ENCODE peak calls at places on chromosomes 7 and 10, in eight cellular contexts. Z is HepG2, M is HCT116, D is K562, F is endothelial cell of umbilical vein, B is H1, V is SK-N-SH, O is GM12878. A is an unnamed sample.
A peak's percentile ranks its signal among the peaks of the same experiment; 100 is the strongest.

GRCh38 chr10:95360122-95360715 is 69.4 kb upstream of the PDLIM1 start:
- DNase-seq in Z (no peak), M (no peak), D (peak; percentile 28), F (peak; percentile 28), B (no peak), V (no peak), O (no peak), A (no peak)

GRCh38 chr10:95832216-95833037 is 75.3 kb upstream of the CC2D2B start:
- DNase-seq in Z (no peak), M (no peak), D (no peak), F (no peak), B (no peak), V (no peak), O (peak; percentile 99), A (no peak)

GRCh38 chr10:94602729-94603515 is 57.3 kb downstream of the HELLS start:
- DNase-seq in Z (no peak), M (no peak), D (no peak), F (peak; percentile 89), B (no peak), V (no peak), O (no peak), A (no peak)

GRCh38 chr10:25865267-25865666 is 68.8 kb upstream of the MYO3A start:
- DNase-seq in Z (no peak), M (no peak), D (no peak), F (no peak), B (no peak), V (no peak), O (no peak), A (no peak)

GRCh38 chr7:30255096-30255769 is 29.2 kb upstream of the ZNRF2 start:
- DNase-seq in Z (peak; percentile 98), M (no peak), D (no peak), F (no peak), B (no peak), V (no peak), O (no peak), A (no peak)

GRCh38 chr7:158411232-158411950 is 176.2 kb downstream of the PTPRN2 start:
- DNase-seq in Z (no peak), M (no peak), D (no peak), F (no peak), B (no peak), V (no peak), O (no peak), A (no peak)

GRCh38 chr10:66234872-66235271 is 691.0 kb upstream of the LRRTM3 start:
- DNase-seq in Z (no peak), M (no peak), D (no peak), F (no peak), B (no peak), V (no peak), O (no peak), A (no peak)

GRCh38 chr7:4144801-4145470 is 537.2 kb upstream of the FOXK1 start:
- DNase-seq in Z (no peak), M (no peak), D (no peak), F (peak; percentile 2), B (no peak), V (peak; percentile 97), O (no peak), A (no peak)

GRCh38 chr7:117110480-117111315 is 157.4 kb downstream of the ST7 start:
- DNase-seq in Z (no peak), M (no peak), D (no peak), F (peak; percentile 80), B (no peak), V (peak; percentile 80), O (peak; percentile 70), A (no peak)

GRCh38 chr10:89830623-89831022 is 129.2 kb downstream of the KIF20B start:
- DNase-seq in Z (no peak), M (no peak), D (no peak), F (no peak), B (no peak), V (no peak), O (no peak), A (no peak)

GRCh38 chr7:151454306-151454705 is 14.4 kb upstream of the CRYGN start:
- DNase-seq in Z (no peak), M (no peak), D (no peak), F (no peak), B (no peak), V (no peak), O (no peak), A (no peak)

GRCh38 chr10:88979153-88979562 is 11.4 kb upstream of the FAS start:
- DNase-seq in Z (no peak), M (no peak), D (no peak), F (no peak), B (no peak), V (no peak), O (no peak), A (no peak)

GRCh38 chr7:95737828-95738505 is 34.4 kb upstream of the DYNC1I1 start:
- DNase-seq in Z (no peak), M (no peak), D (no peak), F (no peak), B (no peak), V (no peak), O (no peak), A (no peak)

GRCh38 chr10:114206902-114207301 is 27.7 kb downstream of the TDRD1 start:
- DNase-seq in Z (no peak), M (no peak), D (no peak), F (no peak), B (no peak), V (no peak), O (no peak), A (no peak)

GRCh38 chr7:131383417-131383816 is 55.7 kb downstream of the MKLN1 start:
- DNase-seq in Z (no peak), M (no peak), D (no peak), F (peak; percentile 37), B (no peak), V (no peak), O (no peak), A (no peak)

GRCh38 chr7:128221929-128222403 is 19.1 kb upstream of the LEP start:
- DNase-seq in Z (no peak), M (peak; percentile 47), D (peak; percentile 69), F (no peak), B (no peak), V (peak; percentile 69), O (no peak), A (no peak)

GRCh38 chr7:7907306-7907705 is 61.3 kb upstream of the GLCCI1 start:
- DNase-seq in Z (no peak), M (no peak), D (no peak), F (no peak), B (no peak), V (no peak), O (no peak), A (no peak)

GRCh38 chr7:77455334-77455733 is 39.2 kb upstream of the GSAP start:
- DNase-seq in Z (peak; percentile 60), M (no peak), D (no peak), F (peak; percentile 60), B (no peak), V (no peak), O (no peak), A (no peak)

GRCh38 chr10:47374611-47375536 is 9.2 kb downstream of the ZNF488 start:
- DNase-seq in Z (no peak), M (no peak), D (no peak), F (no peak), B (no peak), V (no peak), O (no peak), A (no peak)

GRCh38 chr10:102627446-102628293 is 16.6 kb upstream of the TRIM8 start:
- DNase-seq in Z (peak; percentile 49), M (no peak), D (no peak), F (peak; percentile 81), B (peak; percentile 62), V (peak; percentile 71), O (no peak), A (no peak)

GRCh38 chr10:133357293-133358151 is at the start of gene FUOM:
- DNase-seq in Z (peak; percentile 79), M (peak; percentile 7), D (peak; percentile 88), F (peak; percentile 52), B (peak; percentile 67), V (peak; percentile 99), O (no peak), A (no peak)

GRCh38 chr10:119633538-119634218 is 17.5 kb upstream of the BAG3 start:
- DNase-seq in Z (no peak), M (no peak), D (no peak), F (no peak), B (no peak), V (no peak), O (no peak), A (no peak)

GRCh38 chr10:43251664-43252165 is 15.2 kb downstream of the RASGEF1A start:
- DNase-seq in Z (no peak), M (no peak), D (no peak), F (no peak), B (no peak), V (peak; percentile 21), O (no peak), A (no peak)

GRCh38 chr7:25565949-25566348 is 337.7 kb upstream of the NPVF start:
- DNase-seq in Z (peak; percentile 50), M (peak; percentile 44), D (peak; percentile 63), F (peak; percentile 88), B (peak; percentile 27), V (peak; percentile 54), O (no peak), A (peak; percentile 37)
- TF ChIP-seq POLR2AphosphoS5 in Z (no peak), M (no peak), D (no peak), F (no peak), B (no peak), V (no peak), O (no peak), A (no peak)

DNA sequence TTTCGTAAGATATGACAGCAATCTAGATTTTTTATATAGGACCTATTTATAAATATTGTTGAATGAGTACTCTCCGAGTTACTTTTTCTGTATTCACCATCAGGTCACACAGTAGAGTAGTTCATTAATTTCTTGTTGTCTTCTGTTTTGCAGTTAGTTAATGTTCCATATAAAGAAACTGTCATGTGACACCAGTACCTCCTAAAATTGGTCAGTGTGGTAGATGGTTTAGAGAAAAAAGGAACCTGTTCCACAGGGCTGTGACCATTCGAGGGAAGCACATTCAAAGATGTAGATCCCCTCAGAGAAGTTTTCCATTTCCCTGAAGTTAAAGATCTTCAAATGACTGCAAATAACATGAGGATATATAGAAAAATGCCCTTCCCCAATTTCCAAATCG is 45.6 kb downstream of the PRPF18 start:
- DNase-seq in Z (no peak), M (no peak), D (no peak), F (no peak), B (no peak), V (no peak), O (no peak), A (no peak)
- H3K9ac ChIP-seq in Z (no peak overlapping the region), M (no peak overlapping the region), D (no peak overlapping the region), F (no peak overlapping the region), B (no peak overlapping the region), V (no peak overlapping the region), O (no peak overlapping the region), A (no peak overlapping the region)

GRCh38 chr7:111756687-111757178 is 194.4 kb upstream of the IMMP2L start:
- DNase-seq in Z (no peak), M (no peak), D (no peak), F (no peak), B (no peak), V (no peak), O (no peak), A (no peak)
- H3K27ac ChIP-seq in Z (no peak overlapping the region), M (no peak overlapping the region), D (no peak overlapping the region), F (no peak overlapping the region), B (no peak overlapping the region), V (no peak overlapping the region), O (no peak overlapping the region), A (no peak overlapping the region)

DNA sequence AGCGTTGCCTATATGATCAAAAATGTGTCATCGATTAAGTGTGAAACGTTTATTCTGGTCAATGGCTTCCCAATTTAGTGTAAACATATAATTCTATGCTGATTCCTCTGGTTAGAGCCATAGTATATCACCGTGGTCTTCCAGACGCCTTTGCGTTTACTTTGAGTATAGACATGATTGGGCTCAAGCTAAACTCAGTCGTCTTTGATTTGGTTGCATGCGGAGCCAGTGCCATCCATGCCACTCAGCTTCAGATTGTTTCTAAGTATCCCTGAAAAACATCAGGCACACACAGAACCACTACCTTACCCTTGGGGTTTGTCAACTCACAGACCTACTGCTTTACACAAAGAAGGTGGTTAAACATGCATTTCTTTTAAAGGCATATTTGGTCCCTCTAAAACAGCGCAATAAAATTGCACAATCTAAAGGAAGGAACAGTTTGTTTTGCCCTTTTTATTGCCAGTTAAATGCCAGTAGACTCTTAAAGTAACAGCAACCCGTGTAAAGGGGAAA is 273.6 kb upstream of the KLF6 start:
- DNase-seq in Z (no peak), M (no peak), D (no peak), F (no peak), B (no peak), V (no peak), O (no peak), A (no peak)
- TF ChIP-seq POLR2AphosphoS5 in Z (no peak), M (no peak), D (no peak), F (no peak), B (no peak), V (no peak), O (no peak), A (no peak)